ENCODE peak calls at places on chromosomes 13 and 19, in eight cellular contexts. P, Y, Q, X, G, E, O and A are unnamed samples.

GRCh38 chr13:23915308-23915707 is 18.0 kb upstream of the C1QTNF9B start:
- DNase-seq in P (no peak), Y (no peak), Q (no peak), X (no peak), G (no peak), E (no peak), O (no peak), A (no peak)

GRCh38 chr13:99351772-99352171 is 44.6 kb upstream of the GPR183 start:
- DNase-seq in P (no peak), Y (no peak), Q (no peak), X (no peak), G (no peak), E (no peak), O (no peak), A (no peak)

GRCh38 chr13:108985166-108985565 is 355.8 kb downstream of the MYO16 start:
- DNase-seq in P (no peak), Y (no peak), Q (no peak), X (peak; percentile 60), G (no peak), E (peak; percentile 68), O (no peak), A (no peak)

GRCh38 chr13:113448885-113449692 is 4.2 kb downstream of the ADPRHL1 start:
- DNase-seq in P (peak; percentile 80), Y (peak; percentile 91), Q (no peak), X (no peak), G (peak; percentile 67), E (peak; percentile 36), O (peak; percentile 100), A (no peak)

GRCh38 chr19:40377876-40378385 is 12.1 kb downstream of the HIPK4 start:
- DNase-seq in P (no peak), Y (no peak), Q (no peak), X (no peak), G (no peak), E (no peak), O (no peak), A (no peak)

GRCh38 chr19:21604351-21604926 is 99.0 kb downstream of the ZNF429 start:
- DNase-seq in P (no peak), Y (peak; percentile 18), Q (no peak), X (peak; percentile 42), G (no peak), E (peak; percentile 47), O (peak; percentile 42), A (no peak)

GRCh38 chr19:22784051-22784450 is at the start of gene ZNF99:
- DNase-seq in P (no peak), Y (peak; percentile 19), Q (peak; percentile 51), X (no peak), G (peak; percentile 47), E (no peak), O (no peak), A (no peak)

GRCh38 chr13:98910501-98910951 is 67.3 kb downstream of the DOCK9 start:
- DNase-seq in P (no peak), Y (no peak), Q (peak; percentile 24), X (peak; percentile 74), G (no peak), E (peak; percentile 80), O (no peak), A (no peak)

GRCh38 chr19:45526143-45526542 is 18.9 kb downstream of the VASP start:
- DNase-seq in P (no peak), Y (peak; percentile 76), Q (peak; percentile 56), X (peak; percentile 70), G (peak; percentile 71), E (peak; percentile 72), O (peak; percentile 28), A (peak; percentile 42)

GRCh38 chr13:60679131-60679530 is 282.1 kb downstream of the TDRD3 start:
- DNase-seq in P (no peak), Y (no peak), Q (no peak), X (peak; percentile 2), G (no peak), E (peak; percentile 5), O (no peak), A (no peak)

GRCh38 chr13:48078251-48078656 is 16.6 kb downstream of the MED4 start:
- DNase-seq in P (no peak), Y (no peak), Q (no peak), X (no peak), G (no peak), E (peak; percentile 15), O (peak; percentile 83), A (no peak)

GRCh38 chr13:103067751-103068563 is 1.7 kb upstream of the SLC10A2 start:
- DNase-seq in P (no peak), Y (no peak), Q (no peak), X (no peak), G (no peak), E (no peak), O (no peak), A (no peak)

GRCh38 chr13:103062079-103062478 is 4.1 kb downstream of the SLC10A2 start:
- DNase-seq in P (no peak), Y (no peak), Q (no peak), X (no peak), G (no peak), E (no peak), O (no peak), A (no peak)

GRCh38 chr13:103063376-103063775 is 2.8 kb downstream of the SLC10A2 start:
- DNase-seq in P (no peak), Y (no peak), Q (no peak), X (no peak), G (no peak), E (no peak), O (no peak), A (no peak)

GRCh38 chr13:103066991-103067390 is 774 bp upstream of the SLC10A2 start:
- DNase-seq in P (no peak), Y (no peak), Q (no peak), X (no peak), G (no peak), E (no peak), O (no peak), A (no peak)

DNA sequence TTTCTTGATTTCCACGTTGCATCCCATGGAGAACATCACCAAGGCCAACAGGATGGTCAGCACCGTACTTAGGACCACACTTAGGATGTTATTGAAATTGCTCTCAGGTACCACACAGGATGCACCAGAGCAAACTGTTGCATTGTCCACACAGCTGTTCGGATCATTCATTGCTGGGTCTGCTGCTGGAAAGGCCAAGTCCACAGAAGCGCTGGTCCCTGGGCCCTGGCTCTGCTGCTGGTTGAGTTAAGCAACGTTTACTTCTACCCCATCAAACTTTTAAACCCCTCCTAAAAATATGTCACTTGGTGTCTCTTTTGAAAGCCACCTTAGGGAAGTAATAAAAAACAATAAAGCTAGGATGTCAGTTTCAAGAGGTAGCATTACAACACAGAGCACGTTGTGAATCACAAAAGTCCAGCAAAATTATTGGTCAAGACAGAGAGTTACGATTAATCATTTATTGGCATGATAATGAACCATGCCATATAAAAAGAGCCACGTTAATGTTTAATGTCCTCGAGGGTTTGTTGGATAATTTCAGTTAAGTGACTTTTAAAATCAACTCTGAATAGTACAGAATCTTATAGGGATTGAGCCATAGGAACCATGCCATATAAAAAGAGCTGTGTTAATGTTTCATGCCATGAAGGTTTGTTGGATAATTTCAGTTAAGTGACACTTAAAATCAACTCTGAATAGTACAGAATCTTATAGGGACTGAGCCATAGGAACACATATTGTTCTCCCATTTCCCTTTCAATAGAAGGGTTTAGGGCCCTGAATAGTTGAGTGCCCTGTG is at the start of gene SLC10A2:
- DNase-seq in P (no peak), Y (no peak), Q (no peak), X (no peak), G (no peak), E (no peak), O (no peak), A (no peak)
- H3K4me3 ChIP-seq in P (no peak within 1 kb of the TSS), Y (no peak within 1 kb of the TSS), Q (no peak within 1 kb of the TSS), X (no peak within 1 kb of the TSS), G (no peak within 1 kb of the TSS), E (no peak within 1 kb of the TSS), O (no peak within 1 kb of the TSS), A (no peak within 1 kb of the TSS)

GRCh38 chr19:6272913-6273600 is 6.7 kb downstream of the MLLT1 start:
- DNase-seq in P (no peak), Y (no peak), Q (no peak), X (no peak), G (no peak), E (no peak), O (no peak), A (no peak)

GRCh38 chr19:6272411-6272791 is 7.4 kb downstream of the MLLT1 start:
- DNase-seq in P (no peak), Y (no peak), Q (no peak), X (no peak), G (no peak), E (no peak), O (no peak), A (no peak)

GRCh38 chr19:6271251-6271650 is 8.5 kb downstream of the MLLT1 start:
- DNase-seq in P (no peak), Y (no peak), Q (no peak), X (no peak), G (no peak), E (peak; percentile 67), O (no peak), A (no peak)

GRCh38 chr19:6270822-6271221 is 9.0 kb downstream of the MLLT1 start:
- DNase-seq in P (no peak), Y (no peak), Q (no peak), X (no peak), G (no peak), E (no peak), O (no peak), A (no peak)

GRCh38 chr19:6271721-6272410 is 7.9 kb downstream of the MLLT1 start:
- DNase-seq in P (no peak), Y (peak; percentile 77), Q (peak; percentile 83), X (peak; percentile 91), G (peak; percentile 91), E (peak; percentile 92), O (no peak), A (peak; percentile 62)
- H3K4me3 ChIP-seq in P (peak overlapping the region; percentile 19), Y (no peak overlapping the region), Q (peak overlapping the region; percentile 50), X (peak overlapping the region; percentile 2), G (peak overlapping the region; percentile 56), E (peak overlapping the region; percentile 21), O (no peak overlapping the region), A (peak overlapping the region; percentile 18)

GRCh38 chr13:111203742-111204386 is 88.8 kb downstream of the ARHGEF7 start:
- DNase-seq in P (no peak), Y (no peak), Q (no peak), X (no peak), G (no peak), E (no peak), O (peak; percentile 51), A (no peak)

GRCh38 chr13:111202149-111202548 is 87.0 kb downstream of the ARHGEF7 start:
- DNase-seq in P (no peak), Y (no peak), Q (no peak), X (no peak), G (no peak), E (peak; percentile 36), O (peak; percentile 36), A (no peak)

GRCh38 chr13:111201304-111201940 is 86.3 kb downstream of the ARHGEF7 start:
- DNase-seq in P (no peak), Y (no peak), Q (no peak), X (no peak), G (no peak), E (no peak), O (no peak), A (no peak)

GRCh38 chr13:111204438-111205177 is 89.5 kb downstream of the ARHGEF7 start:
- DNase-seq in P (no peak), Y (peak; percentile 50), Q (peak; percentile 75), X (peak; percentile 91), G (peak; percentile 60), E (peak; percentile 84), O (no peak), A (no peak)

GRCh38 chr13:111202745-111203144 is 87.6 kb downstream of the ARHGEF7 start:
- DNase-seq in P (no peak), Y (no peak), Q (no peak), X (peak; percentile 96), G (no peak), E (peak; percentile 98), O (peak; percentile 66), A (no peak)
- H3K4me3 ChIP-seq in P (peak overlapping the region; percentile 68), Y (no peak overlapping the region), Q (peak overlapping the region; percentile 36), X (no peak overlapping the region), G (peak overlapping the region; percentile 56), E (peak overlapping the region; percentile 55), O (peak overlapping the region; percentile 62), A (no peak overlapping the region)

GRCh38 chr19:50377051-50377441 is 789 bp downstream of the NR1H2 start:
- DNase-seq in P (peak; percentile 88), Y (peak; percentile 58), Q (no peak), X (no peak), G (peak; percentile 42), E (no peak), O (peak; percentile 82), A (no peak)
- H3K4me3 ChIP-seq in P (peak overlapping the region; percentile 84), Y (no peak overlapping the region), Q (peak overlapping the region; percentile 66), X (no peak overlapping the region), G (peak overlapping the region; percentile 91), E (peak overlapping the region; percentile 42), O (peak overlapping the region; percentile 83), A (peak overlapping the region; percentile 88)